ENCODE peak calls at places on chromosomes 7 and 10, in nine cellular contexts. M is fibroblast of lung, P is AG09309, X is epithelial cell of esophagus, E is progenitor cell of endocrine pancreas, Y is adrenal gland, D is RWPE1, V is GM23338, H is astrocyte of the spinal cord. T is an unnamed sample.

GRCh38 chr7:68858497-68858896 is 739.8 kb upstream of the AUTS2 start:
- DNase-seq in M (no peak), P (no peak), X (no peak), E (no peak), Y (no peak), D (no peak), V (no peak), H (no peak), T (no peak)

GRCh38 chr10:132376394-132376851 is 20.6 kb upstream of the PWWP2B start:
- DNase-seq in M (no peak), P (no peak), X (no peak), E (no peak), Y (no peak), D (no peak), V (no peak), H (no peak), T (no peak)

GRCh38 chr7:107494910-107495309 is 25.1 kb downstream of the GPR22 start:
- DNase-seq in M (no peak), P (no peak), X (no peak), E (no peak), Y (no peak), D (no peak), V (no peak), H (no peak), T (no peak)

GRCh38 chr7:85114342-85114741 is 72.5 kb downstream of the SEMA3D start:
- DNase-seq in M (no peak), P (no peak), X (peak), E (no peak), Y (no peak), D (peak), V (no peak), H (no peak), T (no peak)

GRCh38 chr10:75774780-75775490 is 343.5 kb downstream of the LRMDA start:
- DNase-seq in M (no peak), P (no peak), X (no peak), E (no peak), Y (no peak), D (no peak), V (no peak), H (no peak), T (no peak)

GRCh38 chr7:1193593-1194424 is 33.8 kb upstream of the ZFAND2A start:
- DNase-seq in M (peak), P (no peak), X (peak), E (no peak), Y (peak), D (peak), V (peak), H (peak), T (peak)

GRCh38 chr7:3722396-3722846 is 421.4 kb downstream of the SDK1 start:
- DNase-seq in M (peak), P (no peak), X (no peak), E (no peak), Y (no peak), D (no peak), V (peak), H (peak), T (no peak)

GRCh38 chr10:122163182-122164027 is 107.7 kb upstream of the BTBD16 start:
- DNase-seq in M (peak), P (no peak), X (peak), E (peak), Y (no peak), D (no peak), V (peak), H (no peak), T (no peak)

GRCh38 chr10:10126231-10126630 is 891.4 kb upstream of the CELF2 start:
- DNase-seq in M (no peak), P (no peak), X (no peak), E (no peak), Y (no peak), D (no peak), V (no peak), H (no peak), T (no peak)

GRCh38 chr10:68231916-68232315 is at the start of gene ATOH7:
- DNase-seq in M (no peak), P (no peak), X (no peak), E (no peak), Y (no peak), D (no peak), V (peak), H (no peak), T (no peak)

GRCh38 chr10:122331615-122332446 is 42.7 kb upstream of the PLEKHA1 start:
- DNase-seq in M (no peak), P (no peak), X (no peak), E (no peak), Y (no peak), D (no peak), V (no peak), H (peak), T (no peak)

GRCh38 chr7:98278408-98278807 is 3.1 kb upstream of the BRI3 start:
- DNase-seq in M (no peak), P (no peak), X (no peak), E (no peak), Y (no peak), D (no peak), V (peak), H (no peak), T (no peak)

GRCh38 chr10:121854809-121855445 is 72.9 kb downstream of the ATE1 start:
- DNase-seq in M (no peak), P (no peak), X (no peak), E (no peak), Y (no peak), D (no peak), V (peak), H (no peak), T (no peak)

GRCh38 chr10:130560079-130560478 is 423.9 kb downstream of the GLRX3 start:
- DNase-seq in M (no peak), P (no peak), X (no peak), E (no peak), Y (no peak), D (no peak), V (no peak), H (no peak), T (no peak)

GRCh38 chr10:109922353-109922975 is 847 bp downstream of the XPNPEP1 start:
- DNase-seq in M (no peak), P (no peak), X (peak), E (no peak), Y (no peak), D (no peak), V (no peak), H (no peak), T (no peak)

GRCh38 chr10:109924947-109925620 is 1.8 kb upstream of the XPNPEP1 start:
- DNase-seq in M (no peak), P (no peak), X (no peak), E (no peak), Y (no peak), D (no peak), V (peak), H (no peak), T (no peak)

GRCh38 chr10:109924100-109924499 is 789 bp upstream of the XPNPEP1 start:
- DNase-seq in M (no peak), P (no peak), X (no peak), E (no peak), Y (no peak), D (no peak), V (no peak), H (no peak), T (no peak)

GRCh38 chr10:109926141-109926745 is 2.9 kb upstream of the XPNPEP1 start:
- DNase-seq in M (no peak), P (no peak), X (no peak), E (no peak), Y (no peak), D (no peak), V (no peak), H (no peak), T (no peak)

DNA sequence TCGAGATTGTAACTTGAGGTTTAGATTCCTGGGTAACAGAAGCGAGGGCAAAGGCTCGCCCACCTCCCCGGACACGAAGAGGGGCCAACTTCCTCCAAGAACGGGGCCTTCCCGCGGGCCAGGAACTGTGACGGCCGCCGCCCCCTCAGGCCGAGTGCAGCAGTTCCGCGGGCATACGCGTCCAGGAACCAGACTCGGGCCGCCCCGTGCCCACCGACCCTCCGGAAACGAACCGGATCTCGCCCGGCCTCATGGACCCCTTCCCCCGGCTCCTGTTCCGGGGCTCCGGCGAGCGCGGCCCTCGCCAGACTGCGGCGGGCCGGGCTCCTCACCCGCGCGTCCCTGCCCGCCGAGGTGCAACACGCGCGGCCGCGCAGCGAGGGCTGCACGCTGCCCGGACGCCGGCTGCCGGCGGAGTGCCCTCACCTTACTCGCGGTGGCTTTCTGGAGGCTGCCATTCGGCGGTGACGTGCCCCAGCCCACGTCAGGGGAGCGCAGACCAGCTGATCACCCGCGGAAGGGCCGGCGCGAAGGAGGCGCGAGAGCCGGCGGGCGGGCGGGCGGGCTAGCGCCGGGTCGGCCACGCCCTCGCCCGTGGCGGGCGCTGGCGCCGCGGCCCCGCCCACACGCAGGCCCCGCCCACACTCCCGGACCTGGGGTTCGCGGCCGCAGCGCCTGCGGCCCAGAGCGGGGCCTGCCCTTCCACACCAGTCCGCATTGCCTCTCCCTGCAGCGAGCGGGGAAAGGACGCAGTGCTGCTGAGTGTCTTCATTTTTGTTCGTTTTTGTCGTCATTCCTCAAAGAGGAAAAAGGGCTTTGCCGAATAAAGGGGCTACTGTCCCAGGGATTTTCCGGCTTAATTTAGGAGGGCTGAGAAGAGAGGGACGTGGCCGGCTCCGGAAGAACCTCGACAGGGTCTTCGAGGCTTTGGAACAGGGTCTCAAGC is at the start of gene XPNPEP1:
- DNase-seq in M (peak), P (no peak), X (peak), E (peak), Y (peak), D (peak), V (peak), H (peak), T (peak)
- TF ChIP-seq CTCF in M (no peak), P (no peak), X (no peak), E (peak), Y (no peak), D (no peak), V (no peak), H (no peak), T (no peak)

GRCh38 chr10:86004310-86004709 is 362.3 kb downstream of the GRID1 start:
- DNase-seq in M (no peak), P (no peak), X (no peak), E (no peak), Y (no peak), D (no peak), V (no peak), H (no peak), T (no peak)
- TF ChIP-seq CTCF in M (no peak), P (no peak), X (no peak), E (no peak), Y (no peak), D (no peak), V (no peak), H (no peak), T (no peak)

GRCh38 chr10:58896229-58896628 is 280.2 kb upstream of the PHYHIPL start:
- DNase-seq in M (no peak), P (no peak), X (peak), E (no peak), Y (no peak), D (no peak), V (no peak), H (no peak), T (no peak)
- TF ChIP-seq CTCF in M (no peak), P (no peak), X (no peak), E (no peak), Y (no peak), D (no peak), V (no peak), H (no peak), T (no peak)

GRCh38 chr7:121132940-121133339 is 144.4 kb downstream of the CPED1 start:
- DNase-seq in M (no peak), P (no peak), X (no peak), E (no peak), Y (no peak), D (no peak), V (no peak), H (no peak), T (no peak)

GRCh38 chr7:121126201-121126600 is 137.7 kb downstream of the CPED1 start:
- DNase-seq in M (no peak), P (no peak), X (no peak), E (no peak), Y (no peak), D (no peak), V (no peak), H (no peak), T (no peak)

GRCh38 chr7:121123028-121123427 is 134.5 kb downstream of the CPED1 start:
- DNase-seq in M (peak), P (no peak), X (no peak), E (no peak), Y (no peak), D (no peak), V (no peak), H (no peak), T (no peak)

DNA sequence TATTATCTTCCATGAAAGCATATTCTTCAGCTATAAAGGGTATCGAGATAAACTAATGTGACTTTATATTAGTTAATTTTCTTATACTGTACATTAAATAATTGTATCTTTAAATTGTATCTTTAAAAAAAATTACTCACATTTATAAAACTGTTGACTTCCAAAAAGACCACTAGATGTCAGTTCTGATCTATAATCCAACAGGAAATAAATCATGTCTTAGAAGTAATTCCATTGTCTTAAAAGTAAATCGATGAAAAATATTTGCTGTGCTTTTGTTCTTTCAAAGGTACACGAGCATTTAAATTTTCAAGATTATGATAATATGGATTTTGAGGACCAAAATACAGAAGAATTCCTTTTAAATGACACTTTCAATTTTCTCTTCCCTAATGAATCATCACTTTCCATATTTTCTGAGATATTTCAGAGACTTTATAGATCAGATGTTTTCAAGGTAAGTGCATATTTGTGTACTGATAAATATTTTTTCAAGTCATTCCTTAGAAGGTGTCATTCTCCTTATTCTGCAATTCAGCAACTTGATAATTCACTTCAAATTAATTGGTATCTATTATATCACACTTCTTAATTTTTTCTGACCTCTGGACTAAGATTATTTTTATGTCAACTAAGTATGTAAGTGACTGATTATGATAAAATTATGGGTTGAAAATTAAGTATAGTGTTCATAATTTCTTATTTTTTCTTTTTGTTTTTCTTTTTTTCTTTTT is 138.5 kb downstream of the CPED1 start:
- DNase-seq in M (peak), P (no peak), X (peak), E (no peak), Y (no peak), D (no peak), V (peak), H (peak), T (no peak)
- TF ChIP-seq CTCF in M (no peak), P (peak), X (no peak), E (peak), Y (peak), D (peak), V (peak), H (peak), T (peak)

T was measured in HFFc6.